ENCODE peak calls at places on chromosomes 7 and 10, in seven cellular contexts. O is tibial nerve; V is CD8-positive, alpha-beta T cell; E is GM23248; Z is GM23338; T is RWPE2; H is CD8-positive, alpha-beta memory T cell. M is an unnamed sample.

GRCh38 chr7:42454006-42454405 is 217.0 kb upstream of the GLI3 start:
- DNase-seq in E (no peak), V (no peak), Z (no peak), O (no peak), H (no peak), T (no peak), M (no peak)

GRCh38 chr10:94103902-94104301 is 110.2 kb downstream of the PLCE1 start:
- DNase-seq in Z (no peak), H (no peak), O (no peak), T (no peak), E (peak; percentile 26), V (no peak), M (no peak)

GRCh38 chr10:43078175-43078985 is 1.5 kb downstream of the RET start:
- DNase-seq in O (no peak), Z (no peak), H (no peak), T (no peak), V (no peak), E (no peak), M (no peak)

GRCh38 chr10:73460897-73461296 is 27.5 kb upstream of the MSS51 start:
- DNase-seq in V (no peak), O (no peak), Z (no peak), H (no peak), T (no peak), E (no peak), M (no peak)

GRCh38 chr10:59033622-59034021 is 142.8 kb upstream of the PHYHIPL start:
- DNase-seq in T (no peak), H (no peak), E (no peak), V (no peak), Z (no peak), O (no peak), M (no peak)

GRCh38 chr7:105837765-105838241 is 38.6 kb downstream of the ATXN7L1 start:
- DNase-seq in Z (peak; percentile 69), V (no peak), E (no peak), O (no peak), H (no peak), T (no peak), M (no peak)

GRCh38 chr7:123645516-123645915 is 10.2 kb upstream of the LMOD2 start:
- DNase-seq in E (no peak), T (no peak), Z (no peak), V (no peak), O (no peak), H (no peak), M (no peak)

GRCh38 chr10:29948971-29949370 is 110.4 kb downstream of the JCAD start:
- DNase-seq in O (no peak), T (no peak), H (no peak), Z (no peak), E (peak; percentile 67), V (no peak), M (no peak)

GRCh38 chr7:39271386-39271785 is 293.7 kb downstream of the POU6F2 start:
- DNase-seq in O (peak; percentile 40), V (no peak), Z (peak; percentile 15), E (peak; percentile 29), T (no peak), H (no peak), M (peak; percentile 55)

GRCh38 chr10:4174197-4174596 is 389.2 kb upstream of the KLF6 start:
- DNase-seq in V (no peak), T (no peak), E (no peak), O (no peak), H (no peak), Z (peak; percentile 54), M (no peak)

GRCh38 chr10:124923684-124924083 is 18.2 kb upstream of the ZRANB1 start:
- DNase-seq in V (no peak), T (no peak), E (no peak), Z (no peak), H (no peak), O (no peak), M (no peak)

GRCh38 chr7:41879424-41879823 is 176.5 kb upstream of the INHBA start:
- DNase-seq in Z (no peak), V (no peak), H (no peak), E (no peak), T (no peak), O (no peak), M (no peak)

GRCh38 chr10:85645097-85645496 is 721.5 kb downstream of the GRID1 start:
- DNase-seq in H (no peak), T (no peak), O (no peak), Z (no peak), V (no peak), E (no peak), M (no peak)

GRCh38 chr7:34539003-34539402 is 119.0 kb upstream of the NPSR1 start:
- DNase-seq in O (no peak), H (no peak), E (no peak), Z (no peak), T (no peak), V (no peak), M (no peak)

GRCh38 chr7:47580811-47581331 is 1.0 kb downstream of the TNS3 start:
- DNase-seq in H (no peak), E (peak; percentile 57), T (no peak), O (no peak), Z (peak; percentile 25), V (no peak), M (peak; percentile 69)

GRCh38 chr10:73983096-73984047 is 14.5 kb upstream of the VCL start:
- DNase-seq in Z (no peak), V (no peak), E (no peak), O (no peak), H (no peak), T (no peak), M (no peak)

GRCh38 chr7:11130012-11130411 is 156.3 kb downstream of the PHF14 start:
- DNase-seq in O (no peak), Z (no peak), E (no peak), V (no peak), H (no peak), T (no peak), M (no peak)

GRCh38 chr10:75870039-75870645 is 438.7 kb downstream of the LRMDA start:
- DNase-seq in O (no peak), E (peak; percentile 60), T (no peak), H (no peak), Z (no peak), V (no peak), M (no peak)

GRCh38 chr10:12221323-12222298 is 25.6 kb downstream of the CDC123 start:
- DNase-seq in Z (peak; percentile 25), O (no peak), V (no peak), E (peak; percentile 30), H (no peak), T (no peak), M (no peak)

GRCh38 chr7:87479951-87480350 is 4.5 kb upstream of the ABCB4 start:
- DNase-seq in V (no peak), E (no peak), H (no peak), O (no peak), T (no peak), Z (no peak), M (no peak)

GRCh38 chr7:44396498-44396897 is 71.1 kb upstream of the CAMK2B start:
- DNase-seq in E (no peak), V (no peak), T (no peak), O (no peak), H (no peak), Z (no peak), M (no peak)

GRCh38 chr7:108329514-108329913 is 126.7 kb downstream of the NRCAM start:
- DNase-seq in O (no peak), E (no peak), Z (peak; percentile 60), V (no peak), T (no peak), H (no peak), M (no peak)

GRCh38 chr7:37918526-37918925 is 1.9 kb upstream of the SFRP4 start:
- DNase-seq in H (no peak), V (no peak), E (no peak), O (no peak), T (no peak), Z (peak; percentile 39), M (no peak)
- H3K27me3 ChIP-seq in H (peaks cover 8% of the 10 kb centered on the region), V (peaks cover 4% of the 10 kb centered on the region), E (peaks cover 44% of the 10 kb centered on the region), O (no peaks in the 10 kb centered on the region), T (peaks cover 43% of the 10 kb centered on the region), Z (peaks cover 72% of the 10 kb centered on the region), M (peaks cover 68% of the 10 kb centered on the region)

GRCh38 chr10:27481486-27481885 is 22.6 kb upstream of the RAB18 start:
- DNase-seq in T (no peak), E (no peak), O (no peak), Z (no peak), V (no peak), H (no peak), M (no peak)
- H3K27ac ChIP-seq in T (peak overlapping the region; percentile 91), E (no peak overlapping the region), O (no peak overlapping the region), Z (no peak overlapping the region), V (no peak overlapping the region), H (no peak overlapping the region), M (no peak overlapping the region)

DNA sequence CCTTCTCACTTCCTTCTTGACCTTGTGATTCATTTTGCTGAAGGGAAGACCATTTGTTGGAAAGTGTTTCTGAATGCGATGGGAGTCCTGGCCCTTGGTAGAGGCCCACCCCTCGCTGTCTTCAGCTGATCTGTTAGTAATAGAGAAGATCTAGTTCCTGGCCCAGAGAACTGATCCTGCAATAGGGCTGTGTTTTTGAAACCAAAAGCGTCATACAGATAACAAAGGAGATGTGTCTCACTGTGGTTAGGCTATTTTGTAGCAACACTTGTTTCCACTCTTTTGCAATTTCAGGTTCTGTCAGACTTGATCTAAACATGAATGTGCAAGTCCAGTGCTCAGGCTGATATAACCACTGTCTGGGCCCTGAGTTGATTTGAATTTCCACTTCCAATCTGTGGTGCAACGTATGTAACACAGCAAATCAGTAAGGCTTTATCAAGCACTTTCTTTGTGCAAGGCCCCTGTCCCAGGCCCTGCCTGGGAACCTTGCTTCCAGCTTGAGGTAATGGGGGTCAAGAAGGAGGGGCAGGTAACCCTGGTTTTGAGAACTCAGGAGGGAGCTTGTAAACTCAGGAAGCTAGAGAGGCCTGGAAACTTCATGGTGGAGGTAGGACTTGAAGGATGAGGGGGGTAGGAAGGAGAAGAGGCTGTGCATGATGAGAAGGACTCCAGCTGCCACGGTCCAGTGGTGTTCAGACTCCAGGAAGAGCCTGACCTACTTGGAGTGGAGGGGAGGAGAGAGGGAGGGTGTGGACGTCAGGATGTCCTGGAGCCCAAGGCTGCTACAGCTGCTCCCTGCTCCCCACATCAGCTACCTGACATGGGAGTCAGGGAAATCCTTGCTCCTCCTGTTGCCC is 42.2 kb upstream of the SRGN start:
- DNase-seq in H (peak; percentile 67), E (peak; percentile 57), Z (no peak), V (peak; percentile 9), O (no peak), T (peak; percentile 82), M (no peak)
- H3K4me3 ChIP-seq in H (no peak overlapping the region), E (no peak overlapping the region), Z (no peak overlapping the region), V (no peak overlapping the region), O (no peak overlapping the region), T (no peak overlapping the region), M (no peak overlapping the region)

DNA sequence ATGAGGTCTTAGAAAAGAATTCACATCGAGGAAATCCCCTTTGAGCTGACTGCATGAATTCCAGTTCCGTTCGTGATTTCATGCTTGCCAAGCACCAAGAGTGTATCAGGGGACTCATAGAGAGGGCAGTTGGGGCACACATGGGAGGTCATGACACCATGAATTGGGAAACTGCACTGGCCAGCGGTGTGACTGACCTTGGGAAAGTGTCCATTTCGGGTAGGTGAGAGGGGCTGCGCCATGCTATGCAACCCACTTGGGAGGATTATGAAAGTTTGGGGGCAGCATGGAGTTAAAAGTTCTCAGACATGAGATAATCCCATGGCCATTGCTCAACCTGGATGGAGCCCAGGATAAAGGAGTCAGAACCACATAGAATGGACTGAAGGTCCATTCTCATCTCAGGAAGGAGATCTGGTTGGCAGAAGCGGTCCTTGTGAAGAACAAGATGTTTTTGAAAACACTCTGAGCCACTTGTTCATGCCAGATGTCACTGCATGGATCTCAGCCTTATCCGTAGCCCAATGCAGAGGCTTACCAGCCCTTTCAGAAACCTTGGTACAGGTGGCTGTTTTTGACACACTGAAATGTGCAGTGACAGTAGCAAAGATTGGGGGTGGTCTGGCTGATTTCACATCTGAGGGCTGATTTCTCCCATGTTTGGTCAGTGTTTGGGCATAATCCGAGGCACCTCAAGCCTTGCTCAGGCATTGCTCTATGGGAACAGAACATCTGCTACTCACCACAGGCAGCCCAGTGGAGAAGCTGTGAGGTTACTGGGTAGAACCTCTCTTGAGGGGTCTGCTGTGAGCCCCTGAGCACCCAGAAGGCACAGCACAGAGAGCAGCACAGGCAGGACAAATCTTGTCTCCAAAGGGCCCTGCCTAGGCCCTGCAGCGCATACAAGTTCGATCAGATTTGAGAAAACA is 252.3 kb downstream of the CXCL12 start:
- DNase-seq in V (no peak), O (peak; percentile 66), H (no peak), E (peak; percentile 15), T (no peak), Z (no peak), M (no peak)
- H3K27me3 ChIP-seq in V (no peaks in the 10 kb centered on the region), O (no peaks in the 10 kb centered on the region), H (no peaks in the 10 kb centered on the region), E (no peaks in the 10 kb centered on the region), T (no peaks in the 10 kb centered on the region), Z (no peaks in the 10 kb centered on the region), M (no peaks in the 10 kb centered on the region)